ENCODE peak calls at places on chromosomes 3 and 15, in five cellular contexts. C is LHCN-M2, I is AG08395, B is cardiac muscle cell, S is colonic mucosa. H is an unnamed sample.

GRCh38 chr3:195177432-195178123 is 93.4 kb downstream of the XXYLT1 start:
- DNase-seq in B (no peak), C (no peak), S (no peak), I (no peak), H (no peak)

GRCh38 chr3:52216585-52217408 is 8.6 kb downstream of the TLR9 start:
- DNase-seq in I (peak; percentile 58), B (no peak), C (peak; percentile 98), S (peak; percentile 92), H (peak; percentile 75)

GRCh38 chr3:183260167-183260904 is 7.3 kb downstream of the B3GNT5 start:
- DNase-seq in S (peak; percentile 30), C (no peak), B (no peak), I (no peak), H (no peak)

GRCh38 chr3:45153658-45154437 is 7.7 kb upstream of the CDCP1 start:
- DNase-seq in I (peak; percentile 39), B (no peak), S (no peak), C (no peak), H (no peak)

GRCh38 chr15:90762109-90762508 is 45.0 kb downstream of the BLM start:
- DNase-seq in I (peak; percentile 67), C (peak; percentile 76), B (peak; percentile 8), S (no peak), H (peak; percentile 25)

GRCh38 chr3:63955036-63955650 is 43.0 kb upstream of the SCAANT1 start:
- DNase-seq in I (no peak), C (no peak), B (no peak), S (no peak), H (no peak)

GRCh38 chr15:55110446-55110845 is 86.3 kb downstream of the RSL24D1 start:
- DNase-seq in B (peak; percentile 25), I (no peak), C (no peak), S (no peak), H (no peak)

GRCh38 chr3:126098391-126098858 is 14.5 kb upstream of the SLC41A3 start:
- DNase-seq in B (no peak), I (no peak), C (no peak), S (no peak), H (no peak)

GRCh38 chr15:68463444-68463843 is 31.5 kb upstream of the ITGA11 start:
- DNase-seq in C (no peak), B (no peak), I (no peak), S (no peak), H (no peak)

GRCh38 chr3:172522871-172523818 is at the start of gene TNFSF10:
- DNase-seq in C (no peak), I (no peak), B (peak; percentile 3), S (peak; percentile 89), H (peak; percentile 14)

GRCh38 chr3:98705212-98705611 is 57.9 kb upstream of the ST3GAL6 start:
- DNase-seq in S (no peak), I (no peak), C (no peak), B (no peak), H (no peak)

GRCh38 chr3:70805044-70805732 is 492.8 kb upstream of the MDFIC2 start:
- DNase-seq in I (peak; percentile 24), C (peak; percentile 53), B (no peak), S (no peak), H (peak; percentile 10)